ENCODE peak calls at places on chromosome 1, in seven cellular contexts. H is lung, K is DND-41, Y is endodermal cell, F is right lobe of liver, B is prostate gland, O is SK-N-SH. G is an unnamed sample.

GRCh38 chr1:115184951-115185331 is 95.6 kb upstream of the TSPAN2 start:
- DNase-seq in H (no peak), K (no peak), Y (no peak), F (no peak), B (no peak), O (no peak), G (no peak)

GRCh38 chr1:214553142-214553710 is 1.8 kb upstream of the PTPN14 start:
- DNase-seq in H (no peak), K (no peak), Y (no peak), F (no peak), B (no peak), O (no peak), G (no peak)

GRCh38 chr1:116694524-116694923 is 27.0 kb upstream of the IGSF3 start:
- DNase-seq in H (no peak), K (no peak), Y (no peak), F (no peak), B (no peak), O (no peak), G (no peak)

GRCh38 chr1:21839337-21840037 is 27.4 kb downstream of the LDLRAD2 start:
- DNase-seq in H (no peak), K (no peak), Y (no peak), F (no peak), B (no peak), O (no peak), G (no peak)

GRCh38 chr1:118947790-118948189 is 40.4 kb downstream of the TBX15 start:
- DNase-seq in H (no peak), K (no peak), Y (no peak), F (no peak), B (no peak), O (no peak), G (no peak)

GRCh38 chr1:185739967-185740366 is 5.8 kb downstream of the HMCN1 start:
- DNase-seq in H (no peak), K (no peak), Y (no peak), F (no peak), B (no peak), O (no peak), G (no peak)

GRCh38 chr1:78426398-78426797 is 64.4 kb upstream of the PTGFR start:
- DNase-seq in H (no peak), K (no peak), Y (no peak), F (no peak), B (no peak), O (no peak), G (no peak)

GRCh38 chr1:109547412-109548320 is 749 bp upstream of the GNAI3 start:
- DNase-seq in H (no peak), K (no peak), Y (peak; percentile 63), F (peak; percentile 49), B (peak; percentile 29), O (no peak), G (no peak)

GRCh38 chr1:156062189-156062588 is 1.2 kb downstream of the RAB25 start:
- DNase-seq in H (no peak), K (no peak), Y (peak; percentile 57), F (no peak), B (no peak), O (no peak), G (no peak)

GRCh38 chr1:178645157-178645825 is 79.8 kb upstream of the RALGPS2 start:
- DNase-seq in H (no peak), K (no peak), Y (peak; percentile 55), F (no peak), B (no peak), O (no peak), G (no peak)

GRCh38 chr1:29161977-29162376 is 19.7 kb downstream of the SRSF4 start:
- DNase-seq in H (no peak), K (no peak), Y (no peak), F (no peak), B (no peak), O (no peak), G (no peak)

GRCh38 chr1:121458291-121459048 is 273.7 kb downstream of the SRGAP2C start:
- DNase-seq in H (no peak), K (peak; percentile 13), Y (no peak), F (no peak), B (no peak), O (no peak), G (no peak)

GRCh38 chr1:9822897-9823692 is 670 bp downstream of the CLSTN1 start:
- DNase-seq in H (no peak), K (peak; percentile 41), Y (peak; percentile 63), F (no peak), B (no peak), O (no peak), G (no peak)

GRCh38 chr1:236066054-236066453 is 1.2 kb upstream of the NID1 start:
- DNase-seq in H (no peak), K (no peak), Y (no peak), F (no peak), B (no peak), O (no peak), G (no peak)

GRCh38 chr1:46527474-46528296 is 23.8 kb downstream of the KNCN start:
- DNase-seq in H (peak; percentile 80), K (peak; percentile 70), Y (peak; percentile 96), F (peak; percentile 79), B (peak; percentile 79), O (peak; percentile 90), G (no peak)

GRCh38 chr1:97603776-97604175 is 317.1 kb downstream of the DPYD start:
- DNase-seq in H (no peak), K (no peak), Y (no peak), F (no peak), B (no peak), O (no peak), G (no peak)

GRCh38 chr1:223339861-223340260 is 24.1 kb downstream of the SUSD4 start:
- DNase-seq in H (no peak), K (no peak), Y (no peak), F (no peak), B (no peak), O (no peak), G (no peak)

GRCh38 chr1:170369417-170369816 is 162.5 kb upstream of the GORAB start:
- DNase-seq in H (no peak), K (no peak), Y (no peak), F (no peak), B (no peak), O (no peak), G (no peak)

DNA sequence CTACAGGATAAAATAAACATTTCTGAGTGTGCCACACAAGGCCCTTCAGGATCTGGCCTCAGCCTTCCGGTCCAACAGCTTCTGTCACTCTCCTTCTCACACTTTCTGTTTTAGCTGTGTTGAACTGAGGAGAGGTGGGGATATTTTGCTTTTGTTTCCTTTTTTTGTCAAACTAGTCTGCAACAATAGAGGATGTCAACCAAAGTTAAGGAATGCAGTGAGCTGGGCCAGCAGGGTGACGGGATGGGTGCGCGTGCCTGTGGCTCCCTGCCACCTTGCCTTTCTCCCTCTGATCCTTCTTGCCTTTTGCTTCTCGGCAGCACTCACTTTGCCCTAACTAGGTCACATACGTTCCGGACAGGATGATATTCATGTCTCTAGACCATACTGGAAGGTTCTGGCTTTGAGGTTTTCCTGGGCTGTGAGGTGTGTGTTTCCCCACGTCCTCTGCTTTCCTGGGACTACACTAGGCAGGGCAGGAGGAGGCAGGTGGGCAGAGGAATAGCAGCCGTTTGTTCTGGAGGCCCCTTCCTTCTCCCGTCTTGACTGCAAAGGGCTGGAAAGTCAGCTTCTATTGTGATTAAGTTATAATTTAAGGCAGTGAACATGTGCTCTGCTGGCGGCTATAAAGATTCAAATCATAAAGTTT is 67.7 kb downstream of the RNF220 start:
- DNase-seq in H (no peak), K (no peak), Y (no peak), F (no peak), B (peak; percentile 33), O (no peak), G (no peak)
- H3K9me3 ChIP-seq in H (no peaks in the 10 kb centered on the region), K (no peaks in the 10 kb centered on the region), Y (no peaks in the 10 kb centered on the region), F (no peaks in the 10 kb centered on the region), B (no peaks in the 10 kb centered on the region), O (no peaks in the 10 kb centered on the region), G (no peaks in the 10 kb centered on the region)

GRCh38 chr1:246608616-246609376 is 42.5 kb downstream of the CNST start:
- DNase-seq in H (peak; percentile 94), K (no peak), Y (peak; percentile 59), F (peak; percentile 77), B (peak; percentile 93), O (peak; percentile 42), G (no peak)
- TF ChIP-seq CTCF in H (no peak), K (no peak), Y (no peak), F (peak; percentile 10), B (peak; percentile 22), O (peak; percentile 44), G (no peak)

GRCh38 chr1:77245724-77246294 is 26.6 kb upstream of the PIGK start:
- DNase-seq in H (no peak), K (no peak), Y (no peak), F (no peak), B (no peak), O (no peak), G (no peak)

GRCh38 chr1:77253211-77253610 is 28.6 kb upstream of the AK5 start:
- DNase-seq in H (no peak), K (no peak), Y (no peak), F (no peak), B (no peak), O (no peak), G (no peak)

DNA sequence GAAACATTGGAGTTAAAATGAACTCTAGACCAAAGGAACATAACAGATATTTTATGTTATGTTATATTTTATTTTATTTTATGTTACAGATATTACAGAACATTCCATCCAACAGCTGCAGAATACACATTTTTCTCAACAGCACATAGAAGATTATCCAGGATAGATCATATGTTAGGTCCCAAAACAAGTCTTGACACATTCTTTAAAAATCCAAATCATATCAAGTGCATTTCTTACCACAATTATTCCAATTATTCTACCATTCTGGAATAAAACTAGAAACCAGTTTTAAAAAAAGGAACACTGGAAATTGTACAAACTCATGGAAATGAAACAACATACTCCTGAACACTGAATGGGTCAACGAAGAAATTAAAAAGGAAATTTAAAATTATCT is 30.9 kb upstream of the PIGK start:
- DNase-seq in H (no peak), K (no peak), Y (no peak), F (no peak), B (no peak), O (no peak), G (no peak)
- H3K9me3 ChIP-seq in H (peaks cover 16% of the 10 kb centered on the region), K (peaks cover 7% of the 10 kb centered on the region), Y (peaks cover 4% of the 10 kb centered on the region), F (no peaks in the 10 kb centered on the region), B (no peaks in the 10 kb centered on the region), O (peaks cover 19% of the 10 kb centered on the region), G (no peaks in the 10 kb centered on the region)

GRCh38 chr1:14420686-14421085 is 177.8 kb upstream of the KAZN start:
- DNase-seq in H (no peak), K (no peak), Y (peak; percentile 16), F (no peak), B (no peak), O (no peak), G (no peak)

GRCh38 chr1:14413809-14414208 is 184.7 kb upstream of the KAZN start:
- DNase-seq in H (no peak), K (no peak), Y (peak; percentile 5), F (no peak), B (no peak), O (no peak), G (no peak)

GRCh38 chr1:14412235-14412634 is 186.2 kb upstream of the KAZN start:
- DNase-seq in H (no peak), K (no peak), Y (no peak), F (no peak), B (no peak), O (no peak), G (no peak)

DNA sequence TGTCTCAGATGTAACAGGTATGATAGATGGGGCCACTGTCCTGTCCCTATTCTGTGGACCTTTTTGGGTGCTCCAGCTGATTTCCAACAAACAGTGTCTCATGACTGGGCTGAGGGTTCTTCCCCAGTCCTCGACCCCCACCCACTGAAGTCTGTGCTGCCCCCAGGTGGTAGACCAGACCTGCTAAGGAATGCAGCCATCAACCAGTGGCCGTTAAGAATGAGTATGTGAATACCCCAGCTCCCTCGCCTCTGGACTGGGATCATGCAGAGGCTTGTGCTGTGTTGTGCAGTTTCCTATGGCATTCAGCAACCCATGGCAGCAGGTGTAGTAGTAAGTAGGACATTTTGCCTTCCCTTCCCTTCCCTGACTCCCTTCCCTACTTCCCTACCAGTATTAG is 183.1 kb upstream of the KAZN start:
- DNase-seq in H (no peak), K (peak; percentile 62), Y (peak; percentile 87), F (no peak), B (no peak), O (peak; percentile 33), G (no peak)
- TF ChIP-seq CTCF in H (no peak), K (peak; percentile 70), Y (peak; percentile 74), F (peak; percentile 2), B (no peak), O (no peak), G (no peak)

G was measured in vagina.